ENCODE peak calls at places on chromosomes 7 and 10, in eight cellular contexts. Y is occipital lobe; I is PC-3; R is activated CD4-positive, alpha-beta T cell treated with anti-CD3 and anti-CD28 coated beads for 24 hours; H is SW480; N is AG09309; F is AG04450; X is nucleus accumbens. M is an unnamed sample.

GRCh38 chr7:101094791-101095375 is 9.6 kb downstream of the TRIM56 start:
- DNase-seq in N (no peak), H (peak; percentile 71), X (peak; percentile 21), R (peak; percentile 32), F (peak; percentile 29), I (peak; percentile 72), Y (no peak), M (no peak)

GRCh38 chr7:154953006-154953684 is 49.8 kb downstream of the PAXIP1 start:
- DNase-seq in X (no peak), N (no peak), F (no peak), R (peak; percentile 61), H (peak; percentile 8), I (peak; percentile 53), Y (no peak), M (no peak)

GRCh38 chr10:26334932-26335573 is 103.1 kb upstream of the APBB1IP start:
- DNase-seq in N (peak; percentile 38), R (peak; percentile 29), F (no peak), Y (peak; percentile 34), I (peak; percentile 62), H (peak; percentile 68), X (no peak), M (peak; percentile 26)

GRCh38 chr7:44893710-44894135 is 8.4 kb upstream of the PURB start:
- DNase-seq in R (no peak), I (no peak), H (no peak), F (no peak), Y (no peak), X (no peak), N (no peak), M (no peak)

GRCh38 chr10:116274141-116274861 is 1.3 kb upstream of the GFRA1 start:
- DNase-seq in I (no peak), F (no peak), Y (no peak), N (no peak), H (no peak), R (no peak), X (peak; percentile 43), M (no peak)

GRCh38 chr10:59894114-59894513 is 12.2 kb downstream of the CCDC6 start:
- DNase-seq in R (no peak), Y (peak; percentile 78), X (no peak), F (peak; percentile 78), N (peak; percentile 58), I (peak; percentile 96), H (no peak), M (peak; percentile 59)

GRCh38 chr7:29563590-29564454 is at the start of gene PRR15:
- DNase-seq in H (peak; percentile 79), F (no peak), R (no peak), I (peak; percentile 86), N (no peak), Y (no peak), X (no peak), M (no peak)

GRCh38 chr10:106189254-106189653 is 975.3 kb downstream of the SORCS1 start:
- DNase-seq in I (peak; percentile 62), Y (peak; percentile 1), R (no peak), H (peak; percentile 25), X (no peak), N (no peak), F (no peak), M (no peak)

GRCh38 chr10:120600871-120601644 is 144.0 kb downstream of the PLPP4 start:
- DNase-seq in X (no peak), H (peak; percentile 13), Y (no peak), I (peak; percentile 84), N (no peak), F (no peak), R (no peak), M (peak; percentile 26)

GRCh38 chr7:155349601-155350331 is 52.1 kb downstream of the INSIG1 start:
- DNase-seq in N (no peak), Y (no peak), H (no peak), I (no peak), R (no peak), X (no peak), F (no peak), M (no peak)

GRCh38 chr7:50448823-50449222 is 1.3 kb downstream of the FIGNL1 start:
- DNase-seq in R (no peak), X (no peak), H (no peak), I (no peak), N (no peak), Y (no peak), F (no peak), M (no peak)

GRCh38 chr7:140594131-140594691 is 46.4 kb downstream of the DENND2A start:
- DNase-seq in I (no peak), X (no peak), N (no peak), F (no peak), Y (no peak), H (no peak), R (no peak), M (no peak)